ENCODE peak calls at places on chromosomes 12 and 14, in five cellular contexts. Z is GM23338, T is astrocyte, D is PC-3, U is astrocyte of the spinal cord. G is an unnamed sample.

GRCh38 chr12:4701383-4701782 is 18.8 kb upstream of the GALNT8 start:
- DNase-seq in Z (no peak), T (peak), D (no peak), U (no peak), G (no peak)

GRCh38 chr14:95935228-95935822 is 58.7 kb downstream of the TUNAR start:
- DNase-seq in Z (peak), T (peak), D (peak), U (peak), G (peak)

GRCh38 chr12:47014474-47014873 is 64.9 kb upstream of the PCED1B start:
- DNase-seq in Z (no peak), T (peak), D (peak), U (peak), G (peak)

GRCh38 chr12:50537538-50537919 is 32.7 kb downstream of the DIP2B start:
- DNase-seq in Z (no peak), T (peak), D (peak), U (peak), G (peak)

GRCh38 chr12:92871121-92871520 is 58.0 kb downstream of the EEA1 start:
- DNase-seq in Z (no peak), T (no peak), D (no peak), U (no peak), G (no peak)

GRCh38 chr14:63473194-63473788 is 69.9 kb downstream of the PPP2R5E start:
- DNase-seq in Z (no peak), T (no peak), D (no peak), U (no peak), G (no peak)

GRCh38 chr12:120734210-120734609 is 8.6 kb downstream of the ACADS start:
- DNase-seq in Z (no peak), T (no peak), D (no peak), U (no peak), G (no peak)

GRCh38 chr14:69625299-69626131 is 14.1 kb downstream of the SUSD6 start:
- DNase-seq in Z (no peak), T (peak), D (no peak), U (peak), G (peak)

GRCh38 chr12:72368298-72368697 is 96.1 kb downstream of the TRHDE start:
- DNase-seq in Z (no peak), T (no peak), D (no peak), U (peak), G (no peak)

GRCh38 chr12:52772188-52772587 is 5.0 kb downstream of the KRT76 start:
- DNase-seq in Z (no peak), T (no peak), D (no peak), U (no peak), G (no peak)

GRCh38 chr14:76051717-76052459 is 66.3 kb downstream of the IFT43 start:
- DNase-seq in Z (peak), T (no peak), D (no peak), U (no peak), G (no peak)
- TF ChIP-seq CTCF in Z (no peak), T (no peak), D (no peak), U (no peak), G (no peak)

GRCh38 chr12:118436002-118436724 is 59.8 kb downstream of the SUDS3 start:
- DNase-seq in Z (peak), T (no peak), D (peak), U (no peak), G (peak)
- TF ChIP-seq CTCF in Z (peak), T (no peak), D (peak), U (no peak), G (peak)

DNA sequence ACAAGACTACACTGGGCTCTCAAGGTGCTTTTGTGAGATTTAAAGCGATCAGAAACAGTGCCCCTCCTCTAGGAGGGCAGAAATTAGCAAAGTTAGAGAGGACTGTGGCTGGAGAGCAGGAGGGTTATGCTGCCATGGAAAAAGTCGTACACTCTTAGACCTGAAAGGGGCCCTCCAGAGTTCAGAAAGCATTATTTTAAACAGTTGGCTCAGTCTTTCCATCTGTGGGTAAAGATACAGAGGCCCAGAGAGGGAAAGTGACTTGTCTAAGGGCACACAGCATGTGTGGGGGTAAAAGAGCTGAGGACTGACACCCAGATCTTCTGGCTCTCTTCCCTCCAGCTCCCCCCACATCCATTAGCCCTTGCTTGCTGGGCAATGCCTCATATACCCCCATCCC is 47.1 kb downstream of the FOXN4 start:
- DNase-seq in Z (no peak), T (no peak), D (no peak), U (no peak), G (no peak)
- TF ChIP-seq CTCF in Z (no peak), T (no peak), D (no peak), U (no peak), G (no peak)

DNA sequence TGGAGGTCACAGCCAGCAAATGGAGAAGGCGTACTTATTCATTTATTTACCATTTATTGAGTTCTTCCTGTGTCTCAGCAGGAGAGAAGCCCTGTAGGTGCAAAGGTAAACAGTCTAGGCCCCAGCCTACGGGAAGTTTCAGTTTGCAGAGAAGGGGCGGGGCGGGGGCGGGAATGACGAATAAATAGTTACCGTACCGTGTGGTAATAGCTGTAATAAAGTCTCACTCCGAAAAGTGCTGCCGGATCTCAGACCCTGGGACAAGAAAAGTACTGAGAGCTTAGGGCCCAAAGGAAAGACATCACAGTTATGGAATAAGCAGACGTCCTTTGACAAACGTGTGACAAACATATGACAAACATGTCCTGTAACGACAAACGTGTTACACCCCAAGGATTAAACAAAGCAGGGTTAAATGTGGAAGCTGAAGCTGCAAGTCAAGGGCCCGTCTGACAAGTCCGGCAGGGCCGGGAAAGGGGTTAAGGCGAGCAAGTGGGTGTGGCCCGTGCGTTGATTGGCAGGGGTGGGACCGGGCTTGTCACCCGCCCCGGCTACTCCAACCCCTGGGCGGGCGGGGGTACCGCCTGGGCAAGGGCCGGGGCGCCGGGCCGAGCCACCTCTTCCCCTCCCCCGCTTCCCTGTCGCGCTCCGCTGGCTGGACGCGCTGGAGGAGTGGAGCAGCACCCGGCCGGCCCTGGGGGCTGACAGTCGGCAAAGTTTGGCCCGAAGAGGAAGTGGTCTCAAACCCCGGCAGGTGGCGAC is at the start of gene LRP10:
- DNase-seq in Z (peak), T (peak), D (peak), U (peak), G (peak)
- TF ChIP-seq CTCF in Z (no peak), T (no peak), D (no peak), U (no peak), G (no peak)

GRCh38 chr14:38947343-38947742 is 155.7 kb downstream of the SEC23A start:
- DNase-seq in Z (no peak), T (no peak), D (no peak), U (no peak), G (no peak)

GRCh38 chr14:38944691-38945090 is 158.3 kb downstream of the SEC23A start:
- DNase-seq in Z (no peak), T (no peak), D (no peak), U (no peak), G (no peak)

DNA sequence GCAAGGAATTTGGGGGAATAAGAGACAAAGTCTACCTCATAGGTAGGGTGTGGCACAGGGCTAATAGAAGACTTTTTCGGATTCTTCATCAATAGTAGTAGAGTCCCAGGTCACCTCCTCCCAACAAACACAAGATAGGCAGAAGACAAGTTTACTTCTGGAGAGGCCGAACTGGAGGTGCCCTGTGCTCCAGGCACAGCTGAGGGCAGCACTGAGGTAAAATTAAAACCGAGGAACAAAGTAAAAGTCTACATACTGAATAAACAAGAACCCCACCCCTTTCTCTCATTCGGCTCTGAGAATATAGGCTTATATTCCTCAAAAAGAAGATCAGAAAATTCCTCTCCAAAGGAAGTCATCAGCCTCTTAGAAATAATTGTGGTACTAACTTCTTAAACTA is 161.6 kb downstream of the SEC23A start:
- DNase-seq in Z (peak), T (no peak), D (no peak), U (no peak), G (no peak)
- TF ChIP-seq CTCF in Z (peak), T (no peak), D (no peak), U (no peak), G (peak)

DNA sequence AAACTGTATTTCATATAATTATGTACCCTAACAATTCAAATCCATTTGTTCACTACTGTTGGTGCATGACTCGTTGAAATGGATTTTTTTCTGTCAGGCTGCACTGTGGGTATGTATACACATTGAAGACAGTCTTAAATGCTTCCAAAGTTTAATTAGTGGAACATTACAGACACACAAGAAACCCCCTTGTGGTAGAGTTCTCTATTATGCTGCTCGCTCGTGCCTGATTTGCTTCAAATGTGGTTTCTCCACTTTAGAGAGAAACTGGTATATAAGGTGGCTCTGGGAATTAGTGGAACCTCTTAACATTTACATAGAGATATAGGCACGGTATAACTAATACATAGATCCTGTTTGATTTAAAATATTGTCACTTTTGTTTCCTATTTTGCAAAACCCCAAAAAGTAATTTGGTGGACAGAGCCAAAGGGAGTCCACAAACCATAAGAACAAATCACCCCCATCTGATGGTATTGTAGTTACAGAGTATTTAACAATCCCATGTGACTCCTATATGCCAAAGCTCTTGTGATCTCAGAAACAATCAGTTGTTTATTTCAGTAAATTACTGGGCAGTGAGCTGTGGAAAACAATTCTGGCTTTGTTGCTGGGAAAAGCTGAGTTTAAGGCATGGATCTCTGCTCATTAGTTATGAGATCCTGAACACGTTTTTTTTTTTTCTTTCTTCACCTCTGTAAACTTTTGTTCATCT is 159.5 kb downstream of the BRMS1L start:
- DNase-seq in Z (peak), T (no peak), D (no peak), U (peak), G (no peak)
- TF ChIP-seq CTCF in Z (peak), T (no peak), D (no peak), U (peak), G (no peak)

GRCh38 chr14:93799617-93800016 is 11.3 kb upstream of the PRIMA1 start:
- DNase-seq in Z (no peak), T (no peak), D (no peak), U (no peak), G (no peak)

GRCh38 chr14:93800038-93800937 is 12.0 kb upstream of the PRIMA1 start:
- DNase-seq in Z (no peak), T (no peak), D (no peak), U (no peak), G (no peak)

DNA sequence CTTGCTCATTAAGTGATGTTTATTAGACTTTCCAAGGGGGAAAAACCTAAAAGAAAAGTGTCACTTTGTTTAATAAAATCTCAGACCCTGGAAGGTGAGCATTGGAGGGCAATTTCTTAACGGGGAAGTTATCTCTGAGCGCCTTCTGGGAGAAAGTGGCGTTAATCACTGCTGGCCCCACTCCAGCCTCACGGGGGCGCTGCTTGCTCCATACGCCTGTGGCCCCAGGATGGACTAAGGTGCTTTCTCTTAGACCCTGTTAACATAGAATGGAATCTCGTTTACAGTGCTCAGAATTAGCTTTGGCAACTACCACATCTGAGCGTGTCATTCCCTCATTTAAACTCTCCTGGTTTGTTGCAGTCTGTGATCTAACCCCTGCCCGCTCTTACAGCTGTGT is 16.4 kb upstream of the PRIMA1 start:
- DNase-seq in Z (peak), T (no peak), D (no peak), U (no peak), G (no peak)
- TF ChIP-seq CTCF in Z (peak), T (no peak), D (peak), U (no peak), G (no peak)

DNA sequence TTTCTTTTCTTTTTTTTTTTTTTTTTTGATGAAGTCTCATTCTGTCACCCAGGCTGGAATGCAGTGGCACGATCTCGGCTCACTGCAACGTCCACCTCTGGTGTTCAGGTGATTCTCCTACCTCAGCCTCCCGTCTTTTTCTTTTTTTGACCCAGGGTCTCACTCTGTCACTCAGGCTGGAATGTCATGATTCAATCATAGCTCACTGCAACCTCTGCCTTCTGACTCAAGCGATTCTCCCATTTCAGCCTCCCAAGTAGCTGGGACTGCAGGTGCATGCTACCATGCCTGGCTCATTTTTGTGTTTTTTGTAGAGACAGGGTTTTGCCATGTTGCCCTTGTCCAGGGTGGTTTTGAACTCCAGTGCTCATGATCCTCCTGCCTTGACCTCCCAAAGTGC is 12.0 kb downstream of the FUT8 start:
- DNase-seq in Z (no peak), T (no peak), D (peak), U (no peak), G (no peak)
- TF ChIP-seq CTCF in Z (no peak), T (no peak), D (no peak), U (no peak), G (no peak)

G was measured in brain microvascular endothelial cell.